ENCODE peak calls at places on chromosomes 11 and 22, in eight cellular contexts. K is GM12864, G is activated B cell treated with CpG ODN at 0.5 μM for 24 hours, F is Calu3, N is retinal pigment epithelial cell, A is activated T-helper 1 cell treated with Interleukin-2 at 50 U/mL for 16 hours, I is foreskin fibroblast, U is WTC11. P is an unnamed sample.

GRCh38 chr11:117144477-117145392 is 648 bp downstream of the PAFAH1B2 start:
- DNase-seq in K (peak; percentile 33), G (peak; percentile 33), F (peak; percentile 44), N (peak; percentile 54), A (no peak), I (peak; percentile 66), U (peak; percentile 38), P (peak; percentile 18)

GRCh38 chr11:76696756-76697155 is 26.2 kb upstream of the LRRC32 start:
- DNase-seq in K (no peak), G (no peak), F (no peak), N (no peak), A (no peak), I (no peak), U (no peak), P (no peak)

GRCh38 chr22:46041642-46042041 is 64.7 kb upstream of the WNT7B start:
- DNase-seq in K (no peak), G (no peak), F (no peak), N (no peak), A (no peak), I (no peak), U (peak; percentile 1), P (no peak)

GRCh38 chr11:131609317-131609716 is 238.9 kb downstream of the NTM start:
- DNase-seq in K (no peak), G (no peak), F (no peak), N (peak; percentile 51), A (no peak), I (peak; percentile 2), U (no peak), P (no peak)

GRCh38 chr11:48193876-48194275 is 22.7 kb upstream of the OR4B1 start:
- DNase-seq in K (no peak), G (no peak), F (no peak), N (no peak), A (no peak), I (peak; percentile 54), U (no peak), P (no peak)

GRCh38 chr11:104291646-104292045 is 127.7 kb upstream of the PDGFD start:
- DNase-seq in K (no peak), G (no peak), F (no peak), N (no peak), A (no peak), I (no peak), U (no peak), P (no peak)

GRCh38 chr11:50070389-50070788 is 37.7 kb downstream of the OR4C45 start:
- DNase-seq in K (no peak), G (no peak), F (no peak), N (no peak), A (no peak), I (no peak), U (no peak), P (no peak)

GRCh38 chr11:16867097-16867496 is 128.7 kb downstream of the C11orf58 start:
- DNase-seq in K (no peak), G (no peak), F (no peak), N (no peak), A (no peak), I (no peak), U (no peak), P (no peak)

GRCh38 chr11:18374956-18375355 is 19.4 kb upstream of the LDHA start:
- DNase-seq in K (no peak), G (no peak), F (no peak), N (no peak), A (no peak), I (no peak), U (no peak), P (no peak)

GRCh38 chr11:113370634-113371033 is 16.9 kb upstream of the ANKK1 start:
- DNase-seq in K (no peak), G (no peak), F (no peak), N (no peak), A (no peak), I (no peak), U (no peak), P (no peak)

GRCh38 chr11:8361664-8362210 is 98.1 kb upstream of the LMO1 start:
- DNase-seq in K (no peak), G (no peak), F (no peak), N (no peak), A (no peak), I (no peak), U (no peak), P (no peak)

GRCh38 chr11:8056810-8057463 is 24.1 kb upstream of the TUB start:
- DNase-seq in K (no peak), G (no peak), F (no peak), N (peak; percentile 42), A (no peak), I (peak; percentile 50), U (no peak), P (no peak)

GRCh38 chr11:12556155-12556554 is 118.1 kb upstream of the TEAD1 start:
- DNase-seq in K (no peak), G (no peak), F (no peak), N (no peak), A (no peak), I (peak; percentile 44), U (no peak), P (no peak)

GRCh38 chr11:131666006-131666405 is 295.6 kb downstream of the NTM start:
- DNase-seq in K (no peak), G (no peak), F (no peak), N (no peak), A (no peak), I (peak; percentile 33), U (no peak), P (no peak)

GRCh38 chr11:5690736-5691135 is 1.1 kb downstream of the TRIM22 start:
- DNase-seq in K (no peak), G (no peak), F (no peak), N (no peak), A (no peak), I (no peak), U (no peak), P (no peak)

GRCh38 chr11:40306938-40307548 is 1152.4 kb downstream of the LRRC4C start:
- DNase-seq in K (no peak), G (no peak), F (no peak), N (no peak), A (no peak), I (peak; percentile 43), U (no peak), P (peak; percentile 24)

GRCh38 chr22:19673660-19674059 is 40.6 kb upstream of the SEPTIN5 start:
- DNase-seq in K (no peak), G (no peak), F (no peak), N (no peak), A (no peak), I (no peak), U (no peak), P (no peak)

GRCh38 chr11:80349986-80350385 is 909.2 kb upstream of the TENM4 start:
- DNase-seq in K (no peak), G (no peak), F (no peak), N (no peak), A (no peak), I (no peak), U (no peak), P (no peak)

GRCh38 chr11:68215087-68215445 is 2.0 kb upstream of the KMT5B start:
- DNase-seq in K (no peak), G (no peak), F (no peak), N (no peak), A (no peak), I (no peak), U (no peak), P (no peak)

GRCh38 chr11:62256281-62256680 is 13.7 kb upstream of the SCGB2A2 start:
- DNase-seq in K (no peak), G (no peak), F (no peak), N (peak; percentile 5), A (no peak), I (no peak), U (no peak), P (no peak)

GRCh38 chr11:128757886-128758612 is 64.2 kb downstream of the FLI1 start:
- DNase-seq in K (peak; percentile 74), G (peak; percentile 43), F (peak; percentile 4), N (no peak), A (no peak), I (no peak), U (no peak), P (no peak)

GRCh38 chr11:111981270-111981669 is 43.9 kb upstream of the DLAT start:
- DNase-seq in K (no peak), G (no peak), F (no peak), N (peak; percentile 47), A (no peak), I (no peak), U (no peak), P (no peak)

GRCh38 chr11:128741928-128742327 is 48.1 kb downstream of the FLI1 start:
- DNase-seq in K (no peak), G (no peak), F (no peak), N (no peak), A (no peak), I (no peak), U (no peak), P (no peak)

GRCh38 chr22:23675502-23676415 is 15.1 kb upstream of the RGL4 start:
- DNase-seq in K (no peak), G (no peak), F (peak; percentile 57), N (no peak), A (no peak), I (no peak), U (no peak), P (no peak)

GRCh38 chr11:31141804-31142203 is 227.7 kb downstream of the DCDC1 start:
- DNase-seq in K (no peak), G (no peak), F (no peak), N (no peak), A (no peak), I (no peak), U (no peak), P (peak; percentile 8)

GRCh38 chr22:22981670-22982571 is 88.4 kb upstream of the GNAZ start:
- DNase-seq in K (no peak), G (no peak), F (no peak), N (no peak), A (no peak), I (no peak), U (no peak), P (no peak)

GRCh38 chr22:40347300-40347699 is 1.0 kb downstream of the ADSL start:
- DNase-seq in K (no peak), G (no peak), F (peak; percentile 4), N (no peak), A (no peak), I (no peak), U (no peak), P (no peak)